ENCODE peak calls at places on chromosome 22, in five cellular contexts. One of them, this sample, is unnamed.

GRCh38 chr22:45053571-45053970 is 43.8 kb upstream of the PHF21B start:
- DNase-seq in HepG2: no peak
- DNase-seq in GM23248: no peak
- DNase-seq in neural progenitor cell: no peak
- DNase-seq in psoas muscle: no peak
- DNase-seq in this sample: no peak

GRCh38 chr22:33302049-33302545 is 243.9 kb upstream of the SYN3 start:
- DNase-seq in neural progenitor cell: peak; percentile 89
- DNase-seq in psoas muscle: peak; percentile 81
- DNase-seq in HepG2: peak; percentile 66
- DNase-seq in GM23248: peak; percentile 82
- DNase-seq in this sample: peak; percentile 66

GRCh38 chr22:47207846-47208554 is 445.6 kb downstream of the TBC1D22A start:
- DNase-seq in psoas muscle: no peak
- DNase-seq in GM23248: no peak
- DNase-seq in HepG2: no peak
- DNase-seq in neural progenitor cell: no peak
- DNase-seq in this sample: no peak

GRCh38 chr22:30889996-30890480 is 78.5 kb downstream of the MORC2 start:
- DNase-seq in HepG2: no peak
- DNase-seq in GM23248: no peak
- DNase-seq in neural progenitor cell: no peak
- DNase-seq in psoas muscle: no peak
- DNase-seq in this sample: no peak

GRCh38 chr22:46010951-46011626 is 34.1 kb upstream of the WNT7B start:
- DNase-seq in psoas muscle: peak; percentile 18
- DNase-seq in HepG2: peak; percentile 74
- DNase-seq in neural progenitor cell: no peak
- DNase-seq in GM23248: no peak
- DNase-seq in this sample: peak; percentile 75

GRCh38 chr22:45472426-45472825 is 30.3 kb upstream of the FBLN1 start:
- DNase-seq in HepG2: no peak
- DNase-seq in GM23248: peak; percentile 15
- DNase-seq in psoas muscle: no peak
- DNase-seq in neural progenitor cell: no peak
- DNase-seq in this sample: no peak

GRCh38 chr22:30238661-30239420 is 7.7 kb downstream of the LIF start:
- DNase-seq in GM23248: peak; percentile 23
- DNase-seq in HepG2: no peak
- DNase-seq in psoas muscle: no peak
- DNase-seq in neural progenitor cell: no peak
- DNase-seq in this sample: no peak

GRCh38 chr22:36818010-36818642 is 1.3 kb upstream of the PVALB start:
- DNase-seq in psoas muscle: no peak
- DNase-seq in GM23248: peak; percentile 41
- DNase-seq in HepG2: no peak
- DNase-seq in neural progenitor cell: no peak
- DNase-seq in this sample: no peak

GRCh38 chr22:26359156-26359555 is 69.9 kb upstream of the ASPHD2 start:
- DNase-seq in psoas muscle: no peak
- DNase-seq in GM23248: no peak
- DNase-seq in HepG2: no peak
- DNase-seq in neural progenitor cell: no peak
- DNase-seq in this sample: no peak

GRCh38 chr22:47177334-47177815 is 414.9 kb downstream of the TBC1D22A start:
- DNase-seq in neural progenitor cell: no peak
- DNase-seq in psoas muscle: peak; percentile 10
- DNase-seq in HepG2: no peak
- DNase-seq in GM23248: no peak
- DNase-seq in this sample: no peak

GRCh38 chr22:47783433-47784366 is 1021.2 kb downstream of the TBC1D22A start:
- DNase-seq in HepG2: no peak
- DNase-seq in psoas muscle: no peak
- DNase-seq in GM23248: no peak
- DNase-seq in neural progenitor cell: peak; percentile 32
- DNase-seq in this sample: no peak

GRCh38 chr22:30423296-30423958 is 2.1 kb upstream of the MTFP1 start:
- DNase-seq in psoas muscle: no peak
- DNase-seq in GM23248: peak; percentile 81
- DNase-seq in neural progenitor cell: no peak
- DNase-seq in HepG2: no peak
- DNase-seq in this sample: no peak

GRCh38 chr22:37186997-37187522 is 987 bp downstream of the C1QTNF6 start:
- DNase-seq in psoas muscle: no peak
- DNase-seq in neural progenitor cell: no peak
- DNase-seq in GM23248: peak; percentile 24
- DNase-seq in HepG2: no peak
- DNase-seq in this sample: no peak

GRCh38 chr22:17576475-17576874 is 13.2 kb downstream of the SLC25A18 start:
- DNase-seq in GM23248: peak; percentile 99
- DNase-seq in neural progenitor cell: no peak
- DNase-seq in psoas muscle: peak; percentile 46
- DNase-seq in HepG2: no peak
- DNase-seq in this sample: no peak

GRCh38 chr22:23219787-23220484 is 39.6 kb downstream of the BCR start:
- DNase-seq in GM23248: peak; percentile 73
- DNase-seq in neural progenitor cell: no peak
- DNase-seq in psoas muscle: no peak
- DNase-seq in HepG2: no peak
- DNase-seq in this sample: no peak

GRCh38 chr22:25153961-25154685 is 45.5 kb upstream of the CRYBB3 start:
- DNase-seq in GM23248: peak; percentile 65
- DNase-seq in neural progenitor cell: peak; percentile 51
- DNase-seq in HepG2: peak; percentile 36
- DNase-seq in psoas muscle: peak; percentile 55
- DNase-seq in this sample: peak; percentile 8

GRCh38 chr22:33006220-33006954 is 51.8 kb downstream of the SYN3 start:
- DNase-seq in psoas muscle: no peak
- DNase-seq in neural progenitor cell: no peak
- DNase-seq in GM23248: no peak
- DNase-seq in HepG2: peak; percentile 89
- DNase-seq in this sample: no peak

GRCh38 chr22:46267431-46268279 is at the start of gene TTC38:
- DNase-seq in GM23248: peak; percentile 87
- DNase-seq in HepG2: peak; percentile 90
- DNase-seq in neural progenitor cell: peak; percentile 79
- DNase-seq in psoas muscle: peak; percentile 97
- DNase-seq in this sample: peak; percentile 82

GRCh38 chr22:17769716-17770082 is 4.6 kb downstream of the BID start:
- DNase-seq in GM23248: no peak
- DNase-seq in neural progenitor cell: no peak
- DNase-seq in psoas muscle: no peak
- DNase-seq in HepG2: no peak
- DNase-seq in this sample: no peak

GRCh38 chr22:26464312-26464711 is 19.3 kb downstream of the HPS4 start:
- DNase-seq in psoas muscle: peak; percentile 41
- DNase-seq in neural progenitor cell: no peak
- DNase-seq in HepG2: no peak
- DNase-seq in GM23248: peak; percentile 34
- DNase-seq in this sample: no peak

GRCh38 chr22:39933741-39934140 is 26.5 kb upstream of the TMA7B start:
- DNase-seq in psoas muscle: no peak
- DNase-seq in neural progenitor cell: peak; percentile 23
- DNase-seq in GM23248: no peak
- DNase-seq in HepG2: no peak
- DNase-seq in this sample: no peak

GRCh38 chr22:44540756-44541670 is 43.0 kb upstream of the RTL6 start:
- DNase-seq in HepG2: no peak
- DNase-seq in GM23248: no peak
- DNase-seq in psoas muscle: no peak
- DNase-seq in neural progenitor cell: no peak
- DNase-seq in this sample: no peak

GRCh38 chr22:27335102-27335660 is 466.4 kb downstream of the MN1 start:
- DNase-seq in neural progenitor cell: no peak
- DNase-seq in HepG2: no peak
- DNase-seq in GM23248: no peak
- DNase-seq in psoas muscle: no peak
- DNase-seq in this sample: no peak

GRCh38 chr22:43837666-43838065 is 24.6 kb downstream of the SULT4A1 start:
- DNase-seq in neural progenitor cell: no peak
- DNase-seq in GM23248: no peak
- DNase-seq in HepG2: no peak
- DNase-seq in psoas muscle: no peak
- DNase-seq in this sample: no peak

GRCh38 chr22:35312198-35313059 is 12.7 kb downstream of the TOM1 start:
- DNase-seq in HepG2: peak; percentile 90
- DNase-seq in psoas muscle: no peak
- DNase-seq in neural progenitor cell: no peak
- DNase-seq in GM23248: peak; percentile 96
- DNase-seq in this sample: no peak

GRCh38 chr22:25068701-25069100 is 116.2 kb downstream of the KIAA1671 start:
- DNase-seq in neural progenitor cell: no peak
- DNase-seq in psoas muscle: no peak
- DNase-seq in GM23248: no peak
- DNase-seq in HepG2: no peak
- DNase-seq in this sample: no peak

GRCh38 chr22:23526588-23527315 is 53.3 kb downstream of the IGLL1 start:
- DNase-seq in neural progenitor cell: no peak
- DNase-seq in psoas muscle: no peak
- DNase-seq in GM23248: no peak
- DNase-seq in HepG2: no peak
- DNase-seq in this sample: no peak

GRCh38 chr22:45201678-45202332 is 38.1 kb downstream of the NUP50 start:
- DNase-seq in neural progenitor cell: no peak
- DNase-seq in HepG2: no peak
- DNase-seq in GM23248: no peak
- DNase-seq in psoas muscle: no peak
- DNase-seq in this sample: no peak

GRCh38 chr22:44735518-44736428 is 16.6 kb upstream of the ARHGAP8 start:
- DNase-seq in psoas muscle: peak; percentile 71
- DNase-seq in HepG2: peak; percentile 44
- DNase-seq in GM23248: peak; percentile 63
- DNase-seq in neural progenitor cell: peak; percentile 86
- DNase-seq in this sample: no peak

GRCh38 chr22:20106205-20106848 is 9.6 kb upstream of the RANBP1 start:
- DNase-seq in psoas muscle: peak; percentile 51
- DNase-seq in HepG2: no peak
- DNase-seq in GM23248: no peak
- DNase-seq in neural progenitor cell: no peak
- DNase-seq in this sample: no peak
- H3K27ac ChIP-seq in psoas muscle: peak overlapping the region; percentile 84
- H3K27ac ChIP-seq in HepG2: no peak overlapping the region
- H3K27ac ChIP-seq in GM23248: no peak overlapping the region
- H3K27ac ChIP-seq in neural progenitor cell: no peak overlapping the region
- H3K27ac ChIP-seq in this sample: no peak overlapping the region

GRCh38 chr22:31943206-31943975 is 944 bp upstream of the YWHAH start:
- DNase-seq in neural progenitor cell: no peak
- DNase-seq in psoas muscle: no peak
- DNase-seq in HepG2: no peak
- DNase-seq in GM23248: no peak
- DNase-seq in this sample: no peak
- H3K27ac ChIP-seq in neural progenitor cell: peak overlapping the region; percentile 97
- H3K27ac ChIP-seq in psoas muscle: peak overlapping the region; percentile 96
- H3K27ac ChIP-seq in HepG2: peak overlapping the region; percentile 86
- H3K27ac ChIP-seq in GM23248: peak overlapping the region; percentile 69
- H3K27ac ChIP-seq in this sample: peak overlapping the region; percentile 93

GRCh38 chr22:41366323-41367014 is 15.3 kb upstream of the TEF start:
- DNase-seq in neural progenitor cell: no peak
- DNase-seq in GM23248: no peak
- DNase-seq in HepG2: no peak
- DNase-seq in psoas muscle: no peak
- DNase-seq in this sample: no peak
- H3K27ac ChIP-seq in neural progenitor cell: no peak overlapping the region
- H3K27ac ChIP-seq in GM23248: no peak overlapping the region
- H3K27ac ChIP-seq in HepG2: no peak overlapping the region
- H3K27ac ChIP-seq in psoas muscle: peak overlapping the region; percentile 77
- H3K27ac ChIP-seq in this sample: peak overlapping the region; percentile 91

DNA sequence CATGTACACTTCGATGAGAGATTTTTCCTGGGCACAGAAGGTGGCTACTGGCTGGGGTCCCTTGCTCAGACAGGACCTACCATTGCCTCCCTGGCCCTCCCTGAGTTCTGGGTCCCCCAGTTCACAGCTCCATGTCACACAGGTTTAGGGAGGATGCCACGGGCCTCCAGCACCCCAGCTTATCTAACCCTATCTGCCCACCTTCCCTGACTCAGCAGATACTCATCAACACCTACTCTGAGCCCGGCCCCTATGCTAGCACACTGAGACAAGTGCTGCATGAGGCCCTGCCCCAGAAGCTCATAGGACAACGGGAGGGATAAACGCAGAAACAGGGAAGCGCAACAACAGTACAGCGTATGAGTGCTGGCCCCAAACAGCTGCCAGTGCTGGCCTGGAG is 9.6 kb downstream of the NAGA start:
- DNase-seq in neural progenitor cell: no peak
- DNase-seq in GM23248: no peak
- DNase-seq in psoas muscle: no peak
- DNase-seq in HepG2: no peak
- DNase-seq in this sample: no peak
- H3K27ac ChIP-seq in neural progenitor cell: no peak overlapping the region
- H3K27ac ChIP-seq in GM23248: no peak overlapping the region
- H3K27ac ChIP-seq in psoas muscle: no peak overlapping the region
- H3K27ac ChIP-seq in HepG2: no peak overlapping the region
- H3K27ac ChIP-seq in this sample: no peak overlapping the region

GRCh38 chr22:50198624-50199017 is 2.2 kb upstream of the SELENOO start:
- DNase-seq in psoas muscle: no peak
- DNase-seq in HepG2: no peak
- DNase-seq in neural progenitor cell: no peak
- DNase-seq in GM23248: no peak
- DNase-seq in this sample: no peak

GRCh38 chr22:50197000-50197800 is 3.6 kb upstream of the SELENOO start:
- DNase-seq in neural progenitor cell: no peak
- DNase-seq in psoas muscle: no peak
- DNase-seq in HepG2: no peak
- DNase-seq in GM23248: no peak
- DNase-seq in this sample: no peak

GRCh38 chr22:50197856-50198623 is 2.8 kb upstream of the SELENOO start:
- DNase-seq in psoas muscle: no peak
- DNase-seq in GM23248: no peak
- DNase-seq in neural progenitor cell: no peak
- DNase-seq in HepG2: no peak
- DNase-seq in this sample: no peak

GRCh38 chr22:50194037-50194809 is 6.6 kb upstream of the SELENOO start:
- DNase-seq in neural progenitor cell: no peak
- DNase-seq in psoas muscle: no peak
- DNase-seq in HepG2: no peak
- DNase-seq in GM23248: no peak
- DNase-seq in this sample: no peak

GRCh38 chr22:50196256-50196655 is 4.6 kb upstream of the SELENOO start:
- DNase-seq in neural progenitor cell: no peak
- DNase-seq in psoas muscle: no peak
- DNase-seq in HepG2: no peak
- DNase-seq in GM23248: no peak
- DNase-seq in this sample: no peak
- H3K27ac ChIP-seq in neural progenitor cell: no peak overlapping the region
- H3K27ac ChIP-seq in psoas muscle: no peak overlapping the region
- H3K27ac ChIP-seq in HepG2: no peak overlapping the region
- H3K27ac ChIP-seq in GM23248: no peak overlapping the region
- H3K27ac ChIP-seq in this sample: no peak overlapping the region

GRCh38 chr22:22026157-22026831 is 43.7 kb upstream of the TOP3B start:
- DNase-seq in neural progenitor cell: no peak
- DNase-seq in HepG2: no peak
- DNase-seq in GM23248: no peak
- DNase-seq in psoas muscle: no peak
- DNase-seq in this sample: no peak
- H3K27ac ChIP-seq in neural progenitor cell: no peak overlapping the region
- H3K27ac ChIP-seq in HepG2: no peak overlapping the region
- H3K27ac ChIP-seq in GM23248: no peak overlapping the region
- H3K27ac ChIP-seq in psoas muscle: no peak overlapping the region
- H3K27ac ChIP-seq in this sample: no peak overlapping the region